ENCODE peak calls at places on chromosome 17, in nine cellular contexts. R is breast epithelium, N is brain microvascular endothelial cell, V is GM06990, Y is IMR-90, K is epithelial cell of esophagus, F is PC-3, O is pancreas, H is cardiac muscle cell. E is an unnamed sample.

GRCh38 chr17:17681744-17682292 is 560 bp downstream of the RAI1 start:
- DNase-seq in R (no peak), N (no peak), V (peak), Y (no peak), K (no peak), F (peak), O (no peak), H (no peak), E (peak)

GRCh38 chr17:39716879-39717536 is 13.3 kb downstream of the MIEN1 start:
- DNase-seq in R (peak), N (no peak), V (no peak), Y (no peak), K (peak), F (no peak), O (peak), H (no peak), E (no peak)

GRCh38 chr17:7951143-7951792 is 19.3 kb downstream of the CNTROB start:
- DNase-seq in R (no peak), N (no peak), V (no peak), Y (no peak), K (no peak), F (no peak), O (no peak), H (no peak), E (no peak)

GRCh38 chr17:80726558-80727408 is 182.1 kb downstream of the RPTOR start:
- DNase-seq in R (no peak), N (no peak), V (no peak), Y (no peak), K (no peak), F (no peak), O (no peak), H (no peak), E (no peak)

GRCh38 chr17:29420128-29420527 is 30.0 kb downstream of the TAOK1 start:
- DNase-seq in R (no peak), N (no peak), V (no peak), Y (no peak), K (no peak), F (no peak), O (no peak), H (no peak), E (no peak)

GRCh38 chr17:31105991-31106390 is 11.2 kb downstream of the NF1 start:
- DNase-seq in R (no peak), N (no peak), V (no peak), Y (no peak), K (no peak), F (no peak), O (no peak), H (no peak), E (no peak)

GRCh38 chr17:339193-340061 is 13.2 kb downstream of the RPH3AL start:
- DNase-seq in R (no peak), N (no peak), V (no peak), Y (no peak), K (no peak), F (no peak), O (peak), H (no peak), E (no peak)

GRCh38 chr17:48011405-48012150 is 26.0 kb downstream of the COPZ2 start:
- DNase-seq in R (peak), N (peak), V (no peak), Y (peak), K (peak), F (peak), O (no peak), H (peak), E (no peak)

GRCh38 chr17:348692-349425 is 3.7 kb downstream of the RPH3AL start:
- DNase-seq in R (no peak), N (no peak), V (no peak), Y (no peak), K (peak), F (no peak), O (no peak), H (no peak), E (peak)

GRCh38 chr17:28226563-28226962 is 92.4 kb upstream of the TMEM97 start:
- DNase-seq in R (no peak), N (no peak), V (no peak), Y (no peak), K (no peak), F (no peak), O (no peak), H (no peak), E (no peak)

GRCh38 chr17:2195729-2196128 is 107.9 kb downstream of the SMG6 start:
- DNase-seq in R (no peak), N (peak), V (no peak), Y (no peak), K (peak), F (peak), O (no peak), H (no peak), E (no peak)

GRCh38 chr17:19354123-19354522 is 8.4 kb downstream of the B9D1 start:
- DNase-seq in R (no peak), N (peak), V (no peak), Y (peak), K (peak), F (peak), O (no peak), H (peak), E (peak)

GRCh38 chr17:35804658-35805192 is 4.6 kb upstream of the TAF15 start:
- DNase-seq in R (no peak), N (peak), V (peak), Y (peak), K (peak), F (peak), O (no peak), H (peak), E (peak)

GRCh38 chr17:42846594-42847280 is 2.4 kb downstream of the AOC2 start:
- DNase-seq in R (no peak), N (no peak), V (no peak), Y (peak), K (peak), F (no peak), O (no peak), H (peak), E (peak)

GRCh38 chr17:43576563-43577229 is 30.6 kb upstream of the ETV4 start:
- DNase-seq in R (peak), N (peak), V (peak), Y (peak), K (peak), F (peak), O (peak), H (peak), E (peak)

GRCh38 chr17:31581022-31581483 is 189.6 kb downstream of the RAB11FIP4 start:
- DNase-seq in R (peak), N (peak), V (no peak), Y (peak), K (peak), F (peak), O (peak), H (peak), E (peak)

GRCh38 chr17:49365667-49366066 is 3.6 kb upstream of the ZNF652 start:
- DNase-seq in R (no peak), N (no peak), V (no peak), Y (no peak), K (peak), F (peak), O (no peak), H (no peak), E (no peak)
- TF ChIP-seq CTCF in R (peak), N (peak), V (peak), Y (peak), K (peak), F (peak), O (no peak), H (no peak), E (peak)

GRCh38 chr17:76416447-76416846 is 32.0 kb downstream of the SPHK1 start:
- DNase-seq in R (no peak), N (no peak), V (no peak), Y (no peak), K (no peak), F (no peak), O (no peak), H (no peak), E (no peak)
- H3K4me3 ChIP-seq in R (no peak), N (no peak), V (no peak), Y (no peak), K (no peak), F (no peak), O (no peak), H (no peak), E (no peak)

GRCh38 chr17:54969658-54970572 is 1.4 kb downstream of the STXBP4 start:
- DNase-seq in R (no peak), N (no peak), V (no peak), Y (no peak), K (no peak), F (no peak), O (no peak), H (no peak), E (no peak)

GRCh38 chr17:54971147-54971546 is 2.6 kb downstream of the STXBP4 start:
- DNase-seq in R (no peak), N (no peak), V (no peak), Y (no peak), K (no peak), F (no peak), O (no peak), H (no peak), E (no peak)

GRCh38 chr17:54968259-54968953 is at the start of the genes COX11 and STXBP4:
- DNase-seq in R (peak), N (peak), V (peak), Y (peak), K (peak), F (peak), O (peak), H (peak), E (peak)

GRCh38 chr17:54968954-54969400 is 412 bp downstream of the STXBP4 start:
- DNase-seq in R (peak), N (peak), V (no peak), Y (peak), K (peak), F (peak), O (no peak), H (peak), E (peak)

DNA sequence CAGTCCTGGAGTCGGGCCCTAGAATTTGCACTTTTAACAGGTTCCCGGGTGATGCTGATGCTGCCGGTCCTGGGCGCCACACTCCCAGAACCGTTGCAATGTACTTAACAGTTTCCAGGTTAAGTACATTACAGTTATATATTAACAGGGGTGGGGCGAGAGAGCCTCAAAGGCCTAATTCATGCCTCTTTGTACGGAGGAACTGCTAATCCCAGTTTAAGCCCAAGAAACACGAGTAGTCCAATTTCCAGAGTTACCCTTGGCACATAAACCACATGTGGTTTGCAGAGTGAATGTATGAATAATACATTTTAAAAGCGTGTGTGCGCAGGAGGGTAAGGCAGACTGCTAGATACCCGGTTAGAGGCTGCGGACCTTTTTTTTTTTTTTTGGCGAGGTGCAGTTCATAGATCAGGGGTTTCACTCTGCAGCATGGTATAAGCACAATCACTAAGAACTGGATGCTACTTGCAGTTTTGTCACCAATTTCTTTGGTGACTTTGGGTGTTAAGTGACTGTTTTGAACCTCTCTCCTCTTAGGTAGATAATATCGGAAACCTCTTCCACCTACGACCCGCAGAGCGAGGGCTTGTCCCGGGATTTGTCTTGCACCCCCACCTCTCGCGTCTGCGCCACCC is 714 bp downstream of the COX11 start:
- DNase-seq in R (no peak), N (peak), V (no peak), Y (peak), K (peak), F (peak), O (peak), H (peak), E (peak)
- TF ChIP-seq CTCF in R (no peak), N (no peak), V (peak), Y (peak), K (no peak), F (no peak), O (no peak), H (peak), E (no peak)

GRCh38 chr17:77375917-77376651 is 235.3 kb downstream of the SEC14L1 start:
- DNase-seq in R (peak), N (peak), V (no peak), Y (peak), K (no peak), F (no peak), O (peak), H (peak), E (peak)
- H3K4me3 ChIP-seq in R (peak), N (peak), V (no peak), Y (peak), K (no peak), F (no peak), O (no peak), H (no peak), E (peak)

DNA sequence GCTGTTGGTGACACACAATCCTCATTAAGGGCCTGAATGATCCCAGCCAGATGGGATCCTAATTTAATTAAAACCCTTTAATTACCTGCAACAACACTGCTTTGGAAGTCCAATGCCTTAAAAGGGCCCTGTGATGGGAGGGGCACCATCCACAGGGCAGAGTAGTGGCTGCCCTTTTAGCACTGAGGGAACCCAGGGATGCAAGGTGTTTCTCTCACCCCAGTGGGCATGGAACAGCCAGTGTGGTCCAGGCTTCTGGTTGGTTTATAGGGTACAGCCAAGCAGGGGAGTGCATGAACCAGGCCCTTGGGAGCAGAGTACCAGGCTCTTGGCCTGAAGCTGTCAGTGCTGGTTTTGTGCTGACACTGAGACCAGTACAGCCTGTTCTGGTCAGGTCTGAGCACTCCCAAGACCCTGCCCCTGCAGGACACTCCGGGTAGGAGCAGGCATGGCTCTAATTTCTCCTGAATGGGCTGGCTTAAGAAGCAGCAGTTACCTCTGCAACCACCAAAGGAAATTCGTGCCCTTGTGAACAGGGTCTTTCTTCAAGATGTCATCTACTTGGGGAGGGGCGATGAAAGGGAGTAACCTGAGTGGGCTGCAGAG is 9.9 kb downstream of the NXPH3 start:
- DNase-seq in R (no peak), N (no peak), V (no peak), Y (no peak), K (no peak), F (peak), O (no peak), H (no peak), E (no peak)
- TF ChIP-seq CTCF in R (no peak), N (peak), V (no peak), Y (peak), K (peak), F (peak), O (no peak), H (peak), E (peak)

DNA sequence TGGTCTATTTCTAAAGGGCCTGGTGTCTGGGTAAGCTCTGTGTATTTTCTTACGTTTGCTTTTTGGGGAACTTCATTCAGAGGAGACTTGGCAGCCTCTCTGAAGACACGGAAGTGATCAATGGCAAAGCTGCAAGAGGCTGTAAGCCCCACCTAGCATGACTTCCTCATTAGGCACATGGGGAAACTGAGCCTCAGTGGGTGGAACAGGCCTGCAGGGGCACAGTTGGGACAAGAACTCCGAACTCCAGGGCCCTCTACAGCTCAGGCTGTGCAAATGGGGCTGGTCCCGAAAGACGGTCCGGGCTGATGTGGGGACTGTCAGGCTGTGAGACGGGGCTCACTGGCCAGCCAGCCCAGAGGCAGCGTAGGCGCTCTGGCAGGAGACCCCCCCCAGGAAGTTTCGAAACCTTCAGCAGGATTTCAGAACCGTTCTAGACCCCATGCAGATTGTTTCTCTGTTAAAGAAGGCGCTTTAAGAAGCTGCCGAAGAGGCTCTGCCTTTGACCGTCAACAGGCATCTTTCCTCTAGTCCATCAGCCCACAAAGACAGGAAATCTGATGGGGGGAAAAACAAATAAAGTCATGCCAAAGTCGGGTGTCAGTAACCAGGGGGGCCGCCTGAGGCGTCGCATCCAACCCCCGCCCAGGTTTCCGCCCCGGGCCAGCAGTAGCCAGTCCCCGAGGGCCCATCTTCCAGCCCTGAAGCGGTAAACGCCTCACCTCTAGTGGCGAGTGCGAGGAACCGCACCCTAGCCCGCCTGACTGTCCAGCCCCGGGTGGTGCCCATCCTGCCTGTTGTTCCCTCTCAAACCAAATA is 79.8 kb upstream of the TBC1D3K start:
- DNase-seq in R (no peak), N (peak), V (peak), Y (peak), K (peak), F (peak), O (peak), H (peak), E (peak)
- H3K4me3 ChIP-seq in R (no peak), N (peak), V (no peak), Y (peak), K (no peak), F (no peak), O (no peak), H (no peak), E (peak)

DNA sequence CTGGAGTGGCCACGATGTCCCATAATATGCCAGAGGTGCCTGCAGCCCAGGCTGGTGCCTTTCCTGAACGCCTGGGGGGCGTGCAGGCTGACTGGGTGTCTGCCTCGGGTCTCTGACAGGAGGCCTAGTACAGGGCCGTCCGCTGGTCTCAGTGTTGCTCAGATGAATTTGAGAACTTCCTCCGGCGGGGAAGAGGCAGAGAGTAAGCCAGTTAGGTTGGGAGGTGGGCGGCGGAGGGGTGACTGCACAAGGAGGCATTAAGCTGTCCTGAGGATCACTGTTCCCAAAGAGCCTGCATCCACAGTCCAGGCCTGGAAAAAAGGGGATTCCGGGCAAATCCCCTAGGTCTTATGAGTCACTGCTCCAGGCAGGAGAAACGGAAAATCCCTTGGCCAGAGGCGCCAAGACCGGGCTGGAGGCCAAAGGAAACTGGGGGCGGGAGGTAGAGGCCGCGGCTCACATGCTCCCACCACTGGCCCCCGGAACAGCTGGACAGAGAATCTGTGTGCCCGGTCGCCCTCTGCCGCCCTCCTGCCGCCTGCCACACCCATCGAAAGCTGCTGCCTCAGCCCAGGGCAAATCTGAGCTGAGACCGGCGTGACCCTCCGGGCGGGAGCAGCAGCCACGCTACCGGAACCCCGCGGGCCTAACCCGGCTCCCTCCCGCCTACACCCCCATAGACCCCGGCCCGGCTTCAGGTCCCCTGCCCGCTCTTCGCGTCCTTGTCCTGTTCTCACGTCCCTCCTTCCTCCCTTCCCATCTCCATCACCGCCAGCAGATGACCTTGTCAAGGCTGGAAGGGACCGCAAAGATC is 1.2 kb downstream of the TRIM47 start:
- DNase-seq in R (peak), N (peak), V (peak), Y (peak), K (peak), F (peak), O (peak), H (peak), E (peak)
- TF ChIP-seq CTCF in R (no peak), N (peak), V (no peak), Y (peak), K (no peak), F (no peak), O (no peak), H (no peak), E (no peak)